ENCODE peak calls at places on chromosome 5, in five cellular contexts. K is ovary; L is pancreas; S is naive thymus-derived CD4-positive, alpha-beta T cell; U is PC-3. C is an unnamed sample. For H3K4me1, the result is how much of the 10 kb centered on the place peaks cover.

GRCh38 chr5:16135506-16135905 is 44.1 kb downstream of the MARCHF11 start:
- DNase-seq in K (no peak), L (no peak), S (no peak), U (no peak), C (no peak)

GRCh38 chr5:81187885-81188284 is 45.2 kb upstream of the CKMT2 start:
- DNase-seq in K (no peak), L (no peak), S (no peak), U (no peak), C (no peak)

GRCh38 chr5:109757490-109757889 is 67.8 kb downstream of the MAN2A1 start:
- DNase-seq in K (no peak), L (no peak), S (no peak), U (no peak), C (no peak)

GRCh38 chr5:59326551-59326950 is 567.0 kb downstream of the PDE4D start:
- DNase-seq in K (no peak), L (no peak), S (no peak), U (no peak), C (no peak)

GRCh38 chr5:12883395-12883794 is 979.1 kb upstream of the CTNND2 start:
- DNase-seq in K (no peak), L (no peak), S (no peak), U (no peak), C (no peak)

GRCh38 chr5:132437604-132438275 is 52.8 kb downstream of the IRF1 start:
- DNase-seq in K (peak), L (no peak), S (peak), U (no peak), C (no peak)

GRCh38 chr5:79448336-79448735 is 65.6 kb downstream of the HOMER1 start:
- DNase-seq in K (no peak), L (no peak), S (no peak), U (no peak), C (no peak)

GRCh38 chr5:136754216-136754615 is 388.9 kb upstream of the TRPC7 start:
- DNase-seq in K (no peak), L (no peak), S (no peak), U (no peak), C (no peak)

GRCh38 chr5:178113841-178114324 is 551 bp downstream of the N4BP3 start:
- DNase-seq in K (no peak), L (no peak), S (no peak), U (no peak), C (no peak)
- H3K27ac ChIP-seq in K (no peak), L (no peak), S (no peak), U (no peak), C (peak)

GRCh38 chr5:142782976-142783539 is 12.9 kb downstream of the ARHGAP26 start:
- DNase-seq in K (peak), L (no peak), S (no peak), U (no peak), C (no peak)
- H3K4me1 ChIP-seq in K (under half), L (under half), S (under half), U (under half), C (under half)

GRCh38 chr5:112552791-112553190 is 133.7 kb upstream of the EPB41L4A start:
- DNase-seq in K (no peak), L (no peak), S (no peak), U (peak), C (no peak)

GRCh38 chr5:112551437-112552018 is 132.5 kb upstream of the EPB41L4A start:
- DNase-seq in K (peak), L (no peak), S (peak), U (peak), C (peak)

GRCh38 chr5:112555691-112556090 is 136.6 kb upstream of the EPB41L4A start:
- DNase-seq in K (no peak), L (no peak), S (no peak), U (peak), C (no peak)

GRCh38 chr5:112554089-112554977 is 135.3 kb upstream of the EPB41L4A start:
- DNase-seq in K (no peak), L (no peak), S (no peak), U (no peak), C (no peak)

DNA sequence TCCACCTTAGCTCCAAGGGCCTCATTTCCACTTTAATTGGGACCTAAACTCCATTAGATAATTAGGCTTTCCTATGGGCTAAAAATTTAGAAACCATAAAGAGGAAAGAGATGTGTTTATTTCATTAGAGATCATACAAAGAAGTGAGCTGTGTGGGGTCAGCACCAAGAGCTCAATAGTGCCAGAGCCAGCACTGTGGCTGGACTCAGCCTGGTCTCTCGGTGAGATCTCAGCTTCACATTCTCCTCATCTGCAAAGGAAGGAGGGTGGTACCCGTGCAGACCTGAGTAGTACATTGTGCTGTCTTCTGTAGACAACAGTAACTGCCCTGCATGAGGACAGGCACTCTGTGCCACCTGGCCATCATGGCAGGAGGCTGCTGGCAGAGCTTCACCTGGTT is 136.1 kb upstream of the EPB41L4A start:
- DNase-seq in K (no peak), L (no peak), S (no peak), U (no peak), C (no peak)
- H3K4me3 ChIP-seq in K (no peak), L (no peak), S (no peak), U (no peak), C (no peak)

GRCh38 chr5:180798193-180798592 is 4.4 kb downstream of the MGAT1 start:
- DNase-seq in K (no peak), L (no peak), S (no peak), U (no peak), C (no peak)
- H3K27ac ChIP-seq in K (no peak), L (no peak), S (peak), U (no peak), C (peak)

GRCh38 chr5:150509992-150510391 is 2.1 kb downstream of the NDST1 start:
- DNase-seq in K (no peak), L (no peak), S (no peak), U (no peak), C (no peak)

GRCh38 chr5:150512368-150512747 is 4.4 kb downstream of the NDST1 start:
- DNase-seq in K (peak), L (peak), S (no peak), U (no peak), C (no peak)

GRCh38 chr5:150511641-150512367 is 3.9 kb downstream of the NDST1 start:
- DNase-seq in K (peak), L (no peak), S (no peak), U (peak), C (no peak)

GRCh38 chr5:150508828-150509227 is 897 bp downstream of the NDST1 start:
- DNase-seq in K (no peak), L (no peak), S (no peak), U (no peak), C (no peak)

DNA sequence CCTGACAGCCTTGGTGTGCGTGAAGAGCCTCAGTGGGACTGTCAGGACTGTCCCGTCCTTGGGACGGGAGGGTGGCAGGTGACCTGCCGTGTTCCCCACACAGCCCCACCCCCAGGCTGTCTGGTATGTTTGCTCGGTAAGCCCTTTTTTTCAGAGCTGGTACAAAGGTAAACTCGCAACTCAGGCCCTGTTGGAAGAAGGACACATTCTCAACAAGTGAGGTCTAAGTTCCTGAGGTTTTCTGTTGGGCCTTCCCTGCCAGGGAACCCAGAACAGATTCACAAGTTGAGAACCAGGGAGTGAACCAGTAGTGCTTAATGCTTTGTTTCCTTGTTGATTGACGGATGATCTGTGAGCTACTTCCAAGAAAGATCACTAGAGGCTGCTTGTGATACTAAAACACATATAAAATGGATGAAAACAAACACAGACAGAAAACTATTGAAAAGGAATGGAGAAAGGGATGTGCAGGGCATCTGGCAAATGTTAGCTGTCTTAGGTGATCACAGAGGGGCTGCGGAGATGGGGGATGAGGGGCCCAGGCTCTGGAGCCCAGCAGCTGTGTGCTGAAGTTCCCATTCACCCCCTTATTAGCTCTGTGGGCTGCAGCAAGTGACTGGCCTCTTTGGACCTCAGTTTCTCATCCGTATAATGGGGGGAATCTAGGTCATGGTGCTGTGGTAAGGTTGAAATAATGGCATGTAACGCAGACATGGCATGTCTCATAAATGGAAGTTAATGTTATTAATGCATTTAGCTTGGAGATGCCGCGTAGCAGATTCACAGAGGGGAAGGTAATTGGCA is 2.7 kb downstream of the NDST1 start:
- DNase-seq in K (no peak), L (no peak), S (no peak), U (no peak), C (no peak)
- H3K4me1 ChIP-seq in K (under half), L (half or more), S (under half), U (under half), C (under half)

C was measured in effector memory CD4-positive, alpha-beta T cell.